ENCODE peak calls at places on chromosomes 13 and 19, in six cellular contexts. O is SK-N-SH, R is fibroblast of lung, G is PC-9, Q is astrocyte, S is GM23338. X is an unnamed sample.

GRCh38 chr13:47455581-47455980 is 545.5 kb downstream of the SUCLA2 start:
- DNase-seq in O (peak; percentile 4), R (no peak), G (no peak), Q (no peak), S (peak; percentile 12), X (no peak)

GRCh38 chr19:57348136-57348535 is 2.9 kb upstream of the ZNF304 start:
- DNase-seq in O (no peak), R (peak; percentile 27), G (no peak), Q (peak; percentile 29), S (no peak), X (no peak)

GRCh38 chr13:100721885-100722512 is 47.4 kb upstream of the TMTC4 start:
- DNase-seq in O (peak; percentile 63), R (peak; percentile 54), G (peak; percentile 29), Q (peak; percentile 7), S (peak; percentile 80), X (peak; percentile 84)

GRCh38 chr13:33633701-33634525 is 184.0 kb upstream of the RFC3 start:
- DNase-seq in O (no peak), R (no peak), G (no peak), Q (peak; percentile 32), S (no peak), X (no peak)

GRCh38 chr19:4372630-4373367 is 27.5 kb downstream of the SH3GL1 start:
- DNase-seq in O (no peak), R (no peak), G (no peak), Q (no peak), S (no peak), X (no peak)

GRCh38 chr13:81406022-81406421 is 1065.1 kb upstream of the SPRY2 start:
- DNase-seq in O (no peak), R (no peak), G (no peak), Q (no peak), S (no peak), X (no peak)

GRCh38 chr19:5713228-5713627 is 6.7 kb downstream of the LONP1 start:
- DNase-seq in O (no peak), R (no peak), G (no peak), Q (no peak), S (no peak), X (peak; percentile 26)

GRCh38 chr13:110913911-110914292 is 967 bp downstream of the ANKRD10 start:
- DNase-seq in O (no peak), R (no peak), G (no peak), Q (peak; percentile 4), S (peak; percentile 51), X (no peak)

GRCh38 chr13:74388626-74389025 is 254.4 kb upstream of the KLF12 start:
- DNase-seq in O (no peak), R (no peak), G (no peak), Q (no peak), S (no peak), X (no peak)

GRCh38 chr19:17490411-17490810 is 20.1 kb downstream of the SLC27A1 start:
- DNase-seq in O (no peak), R (no peak), G (no peak), Q (no peak), S (no peak), X (peak; percentile 29)

GRCh38 chr13:50334944-50335343 is 319.7 kb downstream of the KCNRG start:
- DNase-seq in O (no peak), R (no peak), G (no peak), Q (peak; percentile 18), S (no peak), X (no peak)

GRCh38 chr13:94704347-94705080 is 7.8 kb downstream of the SOX21 start:
- DNase-seq in O (peak; percentile 17), R (no peak), G (no peak), Q (no peak), S (peak; percentile 58), X (no peak)

GRCh38 chr19:41187884-41188279 is 5.1 kb upstream of the CYP2S1 start:
- DNase-seq in O (no peak), R (no peak), G (no peak), Q (no peak), S (no peak), X (no peak)

GRCh38 chr13:104105418-104106355 is 1039.5 kb upstream of the SLC10A2 start:
- DNase-seq in O (no peak), R (no peak), G (peak; percentile 8), Q (no peak), S (no peak), X (no peak)

GRCh38 chr13:44078806-44079378 is 199.2 kb downstream of the LACC1 start:
- DNase-seq in O (peak; percentile 7), R (no peak), G (no peak), Q (no peak), S (peak; percentile 69), X (no peak)

GRCh38 chr13:95137096-95137495 is 164.2 kb downstream of the ABCC4 start:
- DNase-seq in O (peak; percentile 11), R (no peak), G (no peak), Q (no peak), S (no peak), X (no peak)

GRCh38 chr13:49836516-49836915 is 44.0 kb upstream of the KPNA3 start:
- DNase-seq in O (peak; percentile 56), R (peak; percentile 10), G (no peak), Q (no peak), S (peak; percentile 38), X (no peak)

GRCh38 chr13:102461302-102461701 is 59.5 kb upstream of the FGF14 start:
- DNase-seq in O (no peak), R (peak; percentile 34), G (no peak), Q (no peak), S (no peak), X (no peak)

GRCh38 chr13:27496006-27496405 is 45.6 kb upstream of the MTIF3 start:
- DNase-seq in O (no peak), R (no peak), G (no peak), Q (no peak), S (no peak), X (no peak)

GRCh38 chr19:30539315-30539714 is 167.1 kb downstream of the ZNF536 start:
- DNase-seq in O (no peak), R (no peak), G (no peak), Q (no peak), S (no peak), X (no peak)

DNA sequence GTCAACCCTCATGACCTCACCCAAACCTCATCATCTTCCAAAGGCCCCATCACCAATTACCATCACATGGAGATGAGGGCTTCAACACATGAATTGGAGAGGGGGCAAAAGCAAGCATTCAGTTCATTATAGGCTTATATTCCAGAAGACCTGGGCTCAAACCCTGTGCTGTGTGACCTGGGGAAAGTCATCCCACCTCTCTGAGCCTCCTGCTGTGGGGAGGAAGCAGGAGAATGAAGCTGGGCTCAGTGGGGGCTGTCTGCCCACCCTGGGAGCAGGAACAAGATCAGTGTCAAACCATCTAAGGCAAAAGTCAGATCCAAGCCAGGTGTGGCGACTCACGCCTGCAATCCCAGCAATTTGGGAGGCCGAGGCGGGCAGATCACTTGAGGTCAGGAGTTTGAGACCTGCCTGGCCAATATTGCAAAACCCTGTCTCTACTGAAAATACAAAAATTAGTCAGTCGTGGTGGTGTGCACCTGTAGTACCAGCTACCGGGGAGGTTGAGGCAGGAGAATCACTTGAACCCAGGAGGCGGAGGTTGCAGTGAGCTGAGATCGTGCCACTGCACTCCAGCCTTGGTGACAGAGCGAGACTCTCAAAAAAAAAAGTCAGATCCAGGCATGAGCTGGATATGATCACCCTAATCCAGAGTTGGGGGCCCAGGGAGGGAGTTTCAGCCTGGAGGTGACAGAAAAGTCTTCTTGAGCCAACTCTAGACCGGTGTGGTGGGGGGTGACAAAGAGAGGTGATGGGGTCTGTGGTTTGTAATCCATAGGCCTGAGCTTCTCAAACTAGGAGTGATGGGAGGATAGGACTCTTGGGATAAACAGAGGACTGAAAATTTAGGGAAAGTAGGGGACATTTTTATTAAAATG is 1.6 kb upstream of the TPM4 start:
- DNase-seq in O (no peak), R (no peak), G (no peak), Q (no peak), S (no peak), X (no peak)
- H3K4me2 ChIP-seq in O (no peak overlapping the region), R (no peak overlapping the region), G (no peak overlapping the region), Q (peak overlapping the region; percentile 86), S (peak overlapping the region; percentile 81), X (no peak overlapping the region)

DNA sequence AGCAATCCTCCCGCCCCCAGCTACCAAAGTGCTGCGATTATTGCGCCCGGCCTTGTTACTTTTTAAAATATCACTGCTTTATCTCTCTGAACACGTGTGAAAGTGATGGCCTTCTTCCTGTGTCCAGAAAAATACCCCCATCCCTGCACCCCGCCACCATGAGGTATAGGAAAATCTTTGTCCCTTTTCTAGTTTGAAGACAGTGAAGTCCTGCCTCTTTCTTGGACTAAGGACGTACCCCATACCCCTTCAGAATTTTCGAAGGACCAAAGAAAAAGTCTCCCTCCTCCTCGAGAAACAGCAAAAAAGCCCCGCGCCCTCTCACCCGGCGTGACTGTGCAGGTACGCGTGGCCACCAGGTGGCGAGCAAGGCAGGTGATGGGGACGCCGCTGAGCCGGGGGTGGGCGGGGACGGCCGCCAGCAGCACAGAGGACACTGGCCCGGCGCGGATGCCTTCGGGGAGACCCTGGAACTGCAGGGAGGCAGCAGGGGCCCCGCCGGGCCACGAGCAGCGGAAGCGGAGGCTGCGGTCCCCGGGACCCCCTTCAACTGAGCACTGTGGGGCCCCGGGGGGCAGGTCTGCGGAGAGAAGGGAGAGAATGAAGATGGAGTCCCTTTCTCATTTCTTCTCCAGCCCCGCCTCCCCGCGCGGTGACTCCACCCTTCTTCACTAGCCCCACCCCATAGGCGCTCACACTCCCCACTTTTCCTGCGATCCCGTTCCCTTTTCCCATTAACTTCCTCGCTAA is 3.2 kb downstream of the VSIG10L start:
- DNase-seq in O (peak; percentile 95), R (peak; percentile 69), G (peak; percentile 85), Q (peak; percentile 47), S (peak; percentile 95), X (peak; percentile 97)
- H3K27ac ChIP-seq in O (peak overlapping the region; percentile 76), R (no peak overlapping the region), G (no peak overlapping the region), Q (no peak overlapping the region), S (peak overlapping the region; percentile 71), X (peak overlapping the region; percentile 30)

GRCh38 chr19:45517238-45517637 is 10.0 kb downstream of the VASP start:
- DNase-seq in O (no peak), R (no peak), G (no peak), Q (no peak), S (no peak), X (no peak)

GRCh38 chr19:45515807-45516401 is 8.6 kb downstream of the VASP start:
- DNase-seq in O (no peak), R (no peak), G (no peak), Q (no peak), S (no peak), X (no peak)

GRCh38 chr19:45514376-45515051 is 7.2 kb downstream of the VASP start:
- DNase-seq in O (no peak), R (no peak), G (peak; percentile 87), Q (no peak), S (no peak), X (no peak)

GRCh38 chr19:45512881-45513483 is 5.7 kb downstream of the VASP start:
- DNase-seq in O (no peak), R (no peak), G (no peak), Q (no peak), S (no peak), X (no peak)

DNA sequence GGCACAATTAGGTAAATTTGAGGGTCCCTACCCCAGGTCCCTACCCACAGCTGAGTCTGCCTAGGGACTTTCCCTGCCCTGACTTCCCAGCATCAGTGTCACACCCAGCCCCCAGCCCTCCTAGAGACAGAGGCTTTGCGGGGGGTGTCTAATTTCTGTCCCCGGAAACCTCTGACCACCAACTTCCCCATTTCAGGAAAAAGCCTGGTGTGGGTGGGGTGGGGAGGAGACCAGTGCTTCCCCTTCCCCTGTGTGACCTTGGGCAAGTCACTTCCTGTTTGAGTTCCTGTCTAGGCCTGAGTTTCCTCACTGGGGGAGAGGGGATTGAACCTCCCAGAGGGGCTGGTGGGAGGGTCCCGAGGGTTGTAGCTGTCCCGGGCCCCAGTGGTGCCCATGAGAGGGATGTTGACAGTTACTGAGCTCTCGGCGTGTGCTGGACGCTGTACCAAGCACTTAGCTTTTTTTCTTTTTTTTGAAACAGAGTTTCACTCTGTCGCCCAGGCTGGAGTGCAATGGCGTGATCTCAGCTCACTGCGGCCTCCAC is 7.9 kb downstream of the VASP start:
- DNase-seq in O (no peak), R (no peak), G (no peak), Q (no peak), S (no peak), X (peak; percentile 84)
- H3K4me1 ChIP-seq in O (no peaks in the 10 kb centered on the region), R (peaks cover 5% of the 10 kb centered on the region), G (peaks cover 38% of the 10 kb centered on the region), Q (peaks cover 12% of the 10 kb centered on the region), S (peaks cover 7% of the 10 kb centered on the region), X (peaks cover 37% of the 10 kb centered on the region)

GRCh38 chr13:24162604-24163003 is 2.1 kb downstream of the SPATA13 start:
- DNase-seq in O (no peak), R (no peak), G (no peak), Q (no peak), S (no peak), X (no peak)
- H3K4me2 ChIP-seq in O (no peak overlapping the region), R (no peak overlapping the region), G (peak overlapping the region; percentile 88), Q (peak overlapping the region; percentile 96), S (peak overlapping the region; percentile 96), X (no peak overlapping the region)

X was measured in Karpas-422.